ENCODE peak calls at places on chromosome 3, in nine cellular contexts. Y is BE2C; F is CD8-positive, alpha-beta T cell; Q is right atrium auricular region; B is mucosa of descending colon; A is dorsolateral prefrontal cortex; J is AG09309; L is psoas muscle; S is left lung. U is an unnamed sample.

GRCh38 chr3:113140876-113141275 is 70.5 kb upstream of the BOC start:
- DNase-seq in Q (no peak), L (no peak), J (no peak), A (no peak), F (no peak), Y (no peak), B (no peak), S (no peak), U (peak; percentile 40)

GRCh38 chr3:177640319-177640997 is 443.2 kb upstream of the TBL1XR1 start:
- DNase-seq in A (no peak), S (no peak), Y (peak; percentile 20), L (no peak), B (no peak), Q (no peak), F (no peak), J (no peak), U (peak; percentile 45)

GRCh38 chr3:150407818-150408231 is 273 bp upstream of the TSC22D2 start:
- DNase-seq in Q (no peak), F (peak; percentile 95), Y (peak; percentile 14), J (no peak), L (peak; percentile 97), B (peak; percentile 99), A (no peak), S (no peak), U (no peak)

GRCh38 chr3:33664195-33664594 is 53.9 kb downstream of the CLASP2 start:
- DNase-seq in Y (no peak), L (no peak), F (no peak), B (no peak), J (peak; percentile 49), S (no peak), Q (no peak), A (no peak), U (peak; percentile 95)

GRCh38 chr3:126261037-126261436 is 80.7 kb upstream of the ALDH1L1 start:
- DNase-seq in Y (no peak), F (no peak), Q (peak; percentile 94), J (peak; percentile 59), L (peak; percentile 72), S (no peak), A (no peak), B (peak; percentile 23), U (peak; percentile 78)

GRCh38 chr3:111241960-111242359 is 170.3 kb downstream of the NECTIN3 start:
- DNase-seq in F (no peak), Y (no peak), L (no peak), J (no peak), A (no peak), Q (no peak), B (no peak), S (peak; percentile 31), U (no peak)

GRCh38 chr3:12903000-12903800 is 61.8 kb upstream of the RPL32 start:
- DNase-seq in B (no peak), J (no peak), Y (no peak), F (no peak), L (peak; percentile 9), A (no peak), Q (no peak), S (peak; percentile 58), U (no peak)

GRCh38 chr3:150168694-150169093 is 198.0 kb upstream of the PFN2 start:
- DNase-seq in J (no peak), S (no peak), B (no peak), L (peak; percentile 56), Q (peak; percentile 67), F (no peak), Y (no peak), A (no peak), U (peak; percentile 77)

GRCh38 chr3:186653984-186654383 is 11.8 kb upstream of the HRG start:
- DNase-seq in Y (peak; percentile 39), B (no peak), J (no peak), S (no peak), F (no peak), Q (no peak), L (no peak), A (no peak), U (no peak)

GRCh38 chr3:189664311-189664710 is 33.1 kb downstream of the TP63 start:
- DNase-seq in Q (no peak), F (no peak), L (peak; percentile 37), J (peak; percentile 93), S (no peak), Y (no peak), A (no peak), B (no peak), U (peak; percentile 96)

GRCh38 chr3:161915283-161915682 is 418.7 kb downstream of the OTOL1 start:
- DNase-seq in B (no peak), A (no peak), L (no peak), Q (no peak), Y (peak; percentile 46), J (no peak), S (no peak), F (no peak), U (no peak)

GRCh38 chr3:131047582-131047981 is 20.9 kb downstream of the NEK11 start:
- DNase-seq in L (no peak), A (no peak), Q (no peak), F (no peak), S (no peak), J (no peak), Y (peak; percentile 40), B (no peak), U (no peak)

GRCh38 chr3:131048030-131048429 is 21.4 kb downstream of the NEK11 start:
- DNase-seq in S (no peak), B (no peak), Y (no peak), F (no peak), A (no peak), Q (no peak), J (no peak), L (no peak), U (no peak)

GRCh38 chr3:131053021-131053420 is 26.3 kb downstream of the NEK11 start:
- DNase-seq in Q (no peak), Y (no peak), S (no peak), F (no peak), L (no peak), J (no peak), B (no peak), A (no peak), U (peak; percentile 30)
- TF ChIP-seq CTCF in Q (peak; percentile 69), Y (peak; percentile 57), S (no peak), F (no peak), L (peak; percentile 22), J (peak; percentile 22), B (no peak), A (peak; percentile 59), U (peak; percentile 42)

DNA sequence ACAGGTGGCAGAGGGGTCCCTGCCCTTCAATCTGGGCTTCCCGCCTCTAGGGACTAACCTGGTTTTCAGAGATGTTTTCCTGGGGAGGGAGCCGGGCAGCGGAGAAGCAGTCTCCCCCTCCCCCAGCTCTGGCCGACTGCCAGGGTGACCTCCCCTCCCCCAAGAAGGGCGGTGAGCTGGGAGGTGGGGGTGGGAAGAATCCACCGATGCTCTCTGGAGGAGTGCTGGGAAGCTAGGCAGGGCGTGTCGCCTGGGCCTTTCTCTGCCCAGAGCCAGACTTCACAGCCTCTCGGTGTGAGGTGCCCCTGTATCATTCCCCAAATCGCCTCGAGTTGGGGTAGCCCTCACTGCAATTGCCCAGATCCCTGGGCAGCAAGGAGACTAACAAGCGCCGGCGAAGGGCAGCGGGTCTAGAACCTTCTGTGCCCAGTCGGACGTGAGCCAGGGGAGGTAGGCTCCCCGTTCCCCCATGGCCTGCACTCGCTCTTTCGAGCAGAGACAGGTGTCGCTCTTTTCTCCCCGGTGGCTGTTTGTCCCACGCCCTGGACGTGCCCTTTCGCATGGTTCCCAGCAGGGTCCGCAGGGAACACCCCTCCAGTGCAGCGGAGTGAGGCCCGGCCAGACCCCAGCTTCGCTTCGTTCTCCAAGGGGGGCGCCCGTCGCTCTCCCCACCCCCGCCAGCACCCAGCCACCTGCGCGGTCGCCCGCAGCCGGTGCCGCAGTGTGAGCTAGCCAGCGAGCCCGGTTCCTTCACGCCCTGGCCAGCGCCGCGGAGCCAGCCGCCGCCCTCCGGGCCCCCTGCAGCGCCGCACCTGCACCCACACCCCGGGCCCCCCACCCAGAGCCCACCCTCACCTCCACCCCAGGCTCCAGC is 1.1 kb downstream of the RAB6B start:
- DNase-seq in S (no peak), A (no peak), B (no peak), L (no peak), J (no peak), F (no peak), Y (no peak), Q (no peak), U (no peak)
- H3K4me3 ChIP-seq in S (peak overlapping the region; percentile 44), A (peak overlapping the region; percentile 79), B (no peak overlapping the region), L (peak overlapping the region; percentile 77), J (peak overlapping the region; percentile 57), F (no peak overlapping the region), Y (peak overlapping the region; percentile 23), Q (peak overlapping the region; percentile 51), U (no peak overlapping the region)

GRCh38 chr3:70981252-70981933 is 602.1 kb downstream of the FOXP1 start:
- DNase-seq in F (no peak), B (no peak), S (no peak), A (no peak), Q (no peak), J (no peak), Y (no peak), L (no peak), U (no peak)
- TF ChIP-seq CTCF in F (no peak), B (no peak), S (no peak), A (no peak), Q (no peak), J (no peak), Y (no peak), L (no peak), U (no peak)

GRCh38 chr3:174457758-174458157 is 401.4 kb upstream of the NAALADL2 start:
- DNase-seq in S (no peak), Q (no peak), A (no peak), Y (no peak), J (no peak), F (no peak), B (no peak), L (no peak), U (no peak)
- H3K4me3 ChIP-seq in S (no peak overlapping the region), Q (no peak overlapping the region), A (no peak overlapping the region), Y (no peak overlapping the region), J (no peak overlapping the region), F (no peak overlapping the region), B (no peak overlapping the region), L (no peak overlapping the region), U (no peak overlapping the region)

GRCh38 chr3:160756907-160757623 is 1.0 kb downstream of the PPM1L start:
- DNase-seq in Y (peak; percentile 29), Q (peak; percentile 61), A (peak; percentile 45), J (no peak), S (peak; percentile 64), L (peak; percentile 15), F (no peak), B (peak; percentile 13), U (no peak)

GRCh38 chr3:160755776-160756304 is at the start of gene PPM1L:
- DNase-seq in Y (peak; percentile 68), A (peak; percentile 74), L (peak; percentile 60), Q (peak; percentile 68), J (no peak), B (peak; percentile 49), S (peak; percentile 95), F (peak; percentile 40), U (peak; percentile 8)

GRCh38 chr3:160754855-160755747 is 930 bp upstream of the PPM1L start:
- DNase-seq in J (peak; percentile 65), B (peak; percentile 94), A (peak; percentile 94), Y (peak; percentile 95), Q (peak; percentile 95), S (peak; percentile 98), F (peak; percentile 89), L (peak; percentile 94), U (peak; percentile 90)

GRCh38 chr3:160757624-160758106 is 1.6 kb downstream of the PPM1L start:
- DNase-seq in Y (no peak), L (no peak), F (no peak), Q (no peak), B (no peak), A (no peak), S (no peak), J (no peak), U (no peak)

GRCh38 chr3:160758929-160759577 is 3.0 kb downstream of the PPM1L start:
- DNase-seq in J (no peak), F (no peak), S (no peak), Q (no peak), A (no peak), B (no peak), Y (no peak), L (no peak), U (no peak)
- TF ChIP-seq CTCF in J (no peak), F (no peak), S (no peak), Q (peak; percentile 41), A (peak; percentile 36), B (no peak), Y (peak; percentile 36), L (peak; percentile 46), U (no peak)